ENCODE peak calls at places on chromosomes 11 and 22, in five cellular contexts. One of them, this sample, is unnamed.

GRCh38 chr11:330694-331314 is 10.1 kb upstream of the IFITM3 start:
- DNase-seq in stimulated activated CD4-positive, alpha-beta T cell treated with anti-CD3 and anti-CD28 coated beads, Interleukin-12 subunit alpha, Interleukin-12 subunit beta, amount 100 ng/mL, for 48 hours: no peak
- DNase-seq in activated CD4-positive, CD25-positive, alpha-beta regulatory T cell: no peak
- DNase-seq in KG1: no peak
- DNase-seq in anterior cingulate cortex: no peak
- DNase-seq in this sample: no peak

GRCh38 chr11:80255021-80255420 is 814.2 kb upstream of the TENM4 start:
- DNase-seq in stimulated activated CD4-positive, alpha-beta T cell treated with anti-CD3 and anti-CD28 coated beads, Interleukin-12 subunit alpha, Interleukin-12 subunit beta, amount 100 ng/mL, for 48 hours: no peak
- DNase-seq in activated CD4-positive, CD25-positive, alpha-beta regulatory T cell: no peak
- DNase-seq in KG1: no peak
- DNase-seq in anterior cingulate cortex: no peak
- DNase-seq in this sample: no peak

GRCh38 chr11:64093233-64094039 is 57.7 kb downstream of the FLRT1 start:
- DNase-seq in stimulated activated CD4-positive, alpha-beta T cell treated with anti-CD3 and anti-CD28 coated beads, Interleukin-12 subunit alpha, Interleukin-12 subunit beta, amount 100 ng/mL, for 48 hours: no peak
- DNase-seq in activated CD4-positive, CD25-positive, alpha-beta regulatory T cell: no peak
- DNase-seq in KG1: no peak
- DNase-seq in anterior cingulate cortex: no peak
- DNase-seq in this sample: no peak

GRCh38 chr11:132187814-132188213 is 817.4 kb downstream of the NTM start:
- DNase-seq in stimulated activated CD4-positive, alpha-beta T cell treated with anti-CD3 and anti-CD28 coated beads, Interleukin-12 subunit alpha, Interleukin-12 subunit beta, amount 100 ng/mL, for 48 hours: no peak
- DNase-seq in activated CD4-positive, CD25-positive, alpha-beta regulatory T cell: no peak
- DNase-seq in KG1: no peak
- DNase-seq in anterior cingulate cortex: no peak
- DNase-seq in this sample: no peak

GRCh38 chr22:50008151-50009040 is 4.2 kb downstream of the IL17REL start:
- DNase-seq in stimulated activated CD4-positive, alpha-beta T cell treated with anti-CD3 and anti-CD28 coated beads, Interleukin-12 subunit alpha, Interleukin-12 subunit beta, amount 100 ng/mL, for 48 hours: no peak
- DNase-seq in activated CD4-positive, CD25-positive, alpha-beta regulatory T cell: no peak
- DNase-seq in KG1: no peak
- DNase-seq in anterior cingulate cortex: no peak
- DNase-seq in this sample: no peak

GRCh38 chr11:130441726-130442125 is 6.7 kb upstream of the ADAMTS15 start:
- DNase-seq in stimulated activated CD4-positive, alpha-beta T cell treated with anti-CD3 and anti-CD28 coated beads, Interleukin-12 subunit alpha, Interleukin-12 subunit beta, amount 100 ng/mL, for 48 hours: no peak
- DNase-seq in activated CD4-positive, CD25-positive, alpha-beta regulatory T cell: no peak
- DNase-seq in KG1: no peak
- DNase-seq in anterior cingulate cortex: no peak
- DNase-seq in this sample: no peak

GRCh38 chr11:2130881-2131352 is 8.3 kb downstream of the IGF2 start:
- DNase-seq in stimulated activated CD4-positive, alpha-beta T cell treated with anti-CD3 and anti-CD28 coated beads, Interleukin-12 subunit alpha, Interleukin-12 subunit beta, amount 100 ng/mL, for 48 hours: no peak
- DNase-seq in activated CD4-positive, CD25-positive, alpha-beta regulatory T cell: no peak
- DNase-seq in KG1: no peak
- DNase-seq in anterior cingulate cortex: no peak
- DNase-seq in this sample: no peak

GRCh38 chr22:35413624-35414023 is 13.7 kb downstream of the MCM5 start:
- DNase-seq in stimulated activated CD4-positive, alpha-beta T cell treated with anti-CD3 and anti-CD28 coated beads, Interleukin-12 subunit alpha, Interleukin-12 subunit beta, amount 100 ng/mL, for 48 hours: no peak
- DNase-seq in activated CD4-positive, CD25-positive, alpha-beta regulatory T cell: no peak
- DNase-seq in KG1: no peak
- DNase-seq in anterior cingulate cortex: no peak
- DNase-seq in this sample: no peak

GRCh38 chr11:62487136-62487535 is 59.5 kb downstream of the AHNAK start:
- DNase-seq in stimulated activated CD4-positive, alpha-beta T cell treated with anti-CD3 and anti-CD28 coated beads, Interleukin-12 subunit alpha, Interleukin-12 subunit beta, amount 100 ng/mL, for 48 hours: no peak
- DNase-seq in activated CD4-positive, CD25-positive, alpha-beta regulatory T cell: no peak
- DNase-seq in KG1: no peak
- DNase-seq in anterior cingulate cortex: no peak
- DNase-seq in this sample: no peak

GRCh38 chr22:26172389-26172990 is 3.2 kb downstream of the SEZ6L start:
- DNase-seq in stimulated activated CD4-positive, alpha-beta T cell treated with anti-CD3 and anti-CD28 coated beads, Interleukin-12 subunit alpha, Interleukin-12 subunit beta, amount 100 ng/mL, for 48 hours: no peak
- DNase-seq in activated CD4-positive, CD25-positive, alpha-beta regulatory T cell: no peak
- DNase-seq in KG1: peak
- DNase-seq in anterior cingulate cortex: peak
- DNase-seq in this sample: peak

GRCh38 chr11:112606656-112607055 is 346.0 kb upstream of the PLET1 start:
- DNase-seq in stimulated activated CD4-positive, alpha-beta T cell treated with anti-CD3 and anti-CD28 coated beads, Interleukin-12 subunit alpha, Interleukin-12 subunit beta, amount 100 ng/mL, for 48 hours: no peak
- DNase-seq in activated CD4-positive, CD25-positive, alpha-beta regulatory T cell: no peak
- DNase-seq in KG1: no peak
- DNase-seq in anterior cingulate cortex: no peak
- DNase-seq in this sample: no peak

GRCh38 chr11:33017478-33017877 is 1.8 kb downstream of the DEPDC7 start:
- DNase-seq in stimulated activated CD4-positive, alpha-beta T cell treated with anti-CD3 and anti-CD28 coated beads, Interleukin-12 subunit alpha, Interleukin-12 subunit beta, amount 100 ng/mL, for 48 hours: no peak
- DNase-seq in activated CD4-positive, CD25-positive, alpha-beta regulatory T cell: no peak
- DNase-seq in KG1: no peak
- DNase-seq in anterior cingulate cortex: no peak
- DNase-seq in this sample: no peak

GRCh38 chr11:26847459-26847858 is 125.6 kb upstream of the SLC5A12 start:
- DNase-seq in stimulated activated CD4-positive, alpha-beta T cell treated with anti-CD3 and anti-CD28 coated beads, Interleukin-12 subunit alpha, Interleukin-12 subunit beta, amount 100 ng/mL, for 48 hours: no peak
- DNase-seq in activated CD4-positive, CD25-positive, alpha-beta regulatory T cell: no peak
- DNase-seq in KG1: no peak
- DNase-seq in anterior cingulate cortex: no peak
- DNase-seq in this sample: peak

GRCh38 chr11:124896821-124897391 is 759 bp downstream of the ROBO4 start:
- DNase-seq in stimulated activated CD4-positive, alpha-beta T cell treated with anti-CD3 and anti-CD28 coated beads, Interleukin-12 subunit alpha, Interleukin-12 subunit beta, amount 100 ng/mL, for 48 hours: no peak
- DNase-seq in activated CD4-positive, CD25-positive, alpha-beta regulatory T cell: no peak
- DNase-seq in KG1: no peak
- DNase-seq in anterior cingulate cortex: no peak
- DNase-seq in this sample: no peak

GRCh38 chr11:66218026-66218425 is 50.4 kb upstream of the RAB1B start:
- DNase-seq in stimulated activated CD4-positive, alpha-beta T cell treated with anti-CD3 and anti-CD28 coated beads, Interleukin-12 subunit alpha, Interleukin-12 subunit beta, amount 100 ng/mL, for 48 hours: no peak
- DNase-seq in activated CD4-positive, CD25-positive, alpha-beta regulatory T cell: no peak
- DNase-seq in KG1: no peak
- DNase-seq in anterior cingulate cortex: no peak
- DNase-seq in this sample: no peak

GRCh38 chr11:119797137-119797611 is 68.2 kb upstream of the NECTIN1 start:
- DNase-seq in stimulated activated CD4-positive, alpha-beta T cell treated with anti-CD3 and anti-CD28 coated beads, Interleukin-12 subunit alpha, Interleukin-12 subunit beta, amount 100 ng/mL, for 48 hours: no peak
- DNase-seq in activated CD4-positive, CD25-positive, alpha-beta regulatory T cell: no peak
- DNase-seq in KG1: no peak
- DNase-seq in anterior cingulate cortex: no peak
- DNase-seq in this sample: no peak

GRCh38 chr11:46050652-46051051 is 70.6 kb downstream of the PHF21A start:
- DNase-seq in stimulated activated CD4-positive, alpha-beta T cell treated with anti-CD3 and anti-CD28 coated beads, Interleukin-12 subunit alpha, Interleukin-12 subunit beta, amount 100 ng/mL, for 48 hours: no peak
- DNase-seq in activated CD4-positive, CD25-positive, alpha-beta regulatory T cell: no peak
- DNase-seq in KG1: no peak
- DNase-seq in anterior cingulate cortex: no peak
- DNase-seq in this sample: no peak

GRCh38 chr11:132052904-132053303 is 682.5 kb downstream of the NTM start:
- DNase-seq in stimulated activated CD4-positive, alpha-beta T cell treated with anti-CD3 and anti-CD28 coated beads, Interleukin-12 subunit alpha, Interleukin-12 subunit beta, amount 100 ng/mL, for 48 hours: no peak
- DNase-seq in activated CD4-positive, CD25-positive, alpha-beta regulatory T cell: no peak
- DNase-seq in KG1: no peak
- DNase-seq in anterior cingulate cortex: no peak
- DNase-seq in this sample: no peak

GRCh38 chr22:31647516-31647915 is 14.5 kb downstream of the PISD start:
- DNase-seq in stimulated activated CD4-positive, alpha-beta T cell treated with anti-CD3 and anti-CD28 coated beads, Interleukin-12 subunit alpha, Interleukin-12 subunit beta, amount 100 ng/mL, for 48 hours: no peak
- DNase-seq in activated CD4-positive, CD25-positive, alpha-beta regulatory T cell: no peak
- DNase-seq in KG1: no peak
- DNase-seq in anterior cingulate cortex: no peak
- DNase-seq in this sample: no peak

GRCh38 chr11:69378303-69379141 is 84.6 kb downstream of the MYEOV start:
- DNase-seq in stimulated activated CD4-positive, alpha-beta T cell treated with anti-CD3 and anti-CD28 coated beads, Interleukin-12 subunit alpha, Interleukin-12 subunit beta, amount 100 ng/mL, for 48 hours: no peak
- DNase-seq in activated CD4-positive, CD25-positive, alpha-beta regulatory T cell: no peak
- DNase-seq in KG1: no peak
- DNase-seq in anterior cingulate cortex: no peak
- DNase-seq in this sample: no peak

GRCh38 chr11:73175551-73176144 is 33.5 kb upstream of the FCHSD2 start:
- DNase-seq in stimulated activated CD4-positive, alpha-beta T cell treated with anti-CD3 and anti-CD28 coated beads, Interleukin-12 subunit alpha, Interleukin-12 subunit beta, amount 100 ng/mL, for 48 hours: no peak
- DNase-seq in activated CD4-positive, CD25-positive, alpha-beta regulatory T cell: no peak
- DNase-seq in KG1: no peak
- DNase-seq in anterior cingulate cortex: no peak
- DNase-seq in this sample: no peak

GRCh38 chr22:30301995-30302809 is 12.9 kb upstream of the CASTOR1 start:
- DNase-seq in stimulated activated CD4-positive, alpha-beta T cell treated with anti-CD3 and anti-CD28 coated beads, Interleukin-12 subunit alpha, Interleukin-12 subunit beta, amount 100 ng/mL, for 48 hours: no peak
- DNase-seq in activated CD4-positive, CD25-positive, alpha-beta regulatory T cell: no peak
- DNase-seq in KG1: peak
- DNase-seq in anterior cingulate cortex: no peak
- DNase-seq in this sample: peak

GRCh38 chr22:49392841-49393510 is 434.7 kb downstream of the BRD1 start:
- DNase-seq in stimulated activated CD4-positive, alpha-beta T cell treated with anti-CD3 and anti-CD28 coated beads, Interleukin-12 subunit alpha, Interleukin-12 subunit beta, amount 100 ng/mL, for 48 hours: no peak
- DNase-seq in activated CD4-positive, CD25-positive, alpha-beta regulatory T cell: no peak
- DNase-seq in KG1: no peak
- DNase-seq in anterior cingulate cortex: no peak
- DNase-seq in this sample: no peak

GRCh38 chr11:128463386-128463829 is 124.0 kb downstream of the ETS1 start:
- DNase-seq in stimulated activated CD4-positive, alpha-beta T cell treated with anti-CD3 and anti-CD28 coated beads, Interleukin-12 subunit alpha, Interleukin-12 subunit beta, amount 100 ng/mL, for 48 hours: no peak
- DNase-seq in activated CD4-positive, CD25-positive, alpha-beta regulatory T cell: no peak
- DNase-seq in KG1: no peak
- DNase-seq in anterior cingulate cortex: no peak
- DNase-seq in this sample: peak

GRCh38 chr11:10943968-10944367 is 86.1 kb upstream of the ZBED5 start:
- DNase-seq in stimulated activated CD4-positive, alpha-beta T cell treated with anti-CD3 and anti-CD28 coated beads, Interleukin-12 subunit alpha, Interleukin-12 subunit beta, amount 100 ng/mL, for 48 hours: no peak
- DNase-seq in activated CD4-positive, CD25-positive, alpha-beta regulatory T cell: no peak
- DNase-seq in KG1: no peak
- DNase-seq in anterior cingulate cortex: no peak
- DNase-seq in this sample: no peak